ENCODE peak calls at places on chromosomes 11 and 22, in six cellular contexts. J is neural progenitor cell, C is HL-60, I is IMR-90, W is pancreas, G is fibroblast of lung. L is an unnamed sample.
A peak's percentile ranks its signal among the peaks of the same experiment; 100 is the strongest.

GRCh38 chr11:32184057-32185055 is 93.5 kb downstream of the RCN1 start:
- DNase-seq in J (no peak), C (no peak), I (no peak), W (no peak), G (no peak), L (no peak)

GRCh38 chr11:28491431-28491830 is 383.2 kb downstream of the METTL15 start:
- DNase-seq in J (no peak), C (no peak), I (peak; percentile 55), W (no peak), G (no peak), L (no peak)

GRCh38 chr22:49497266-49497665 is 330.4 kb downstream of the BRD1 start:
- DNase-seq in J (no peak), C (no peak), I (no peak), W (no peak), G (no peak), L (no peak)

GRCh38 chr11:63999349-64000025 is 13.2 kb downstream of the OTUB1 start:
- DNase-seq in J (peak; percentile 87), C (no peak), I (no peak), W (peak; percentile 57), G (peak; percentile 64), L (peak; percentile 98)

GRCh38 chr11:44445500-44446340 is 119.7 kb upstream of the CD82 start:
- DNase-seq in J (no peak), C (no peak), I (no peak), W (no peak), G (peak; percentile 1), L (peak; percentile 76)

GRCh38 chr11:60957188-60957587 is 5.2 kb upstream of the SLC15A3 start:
- DNase-seq in J (no peak), C (no peak), I (no peak), W (no peak), G (peak; percentile 30), L (peak; percentile 44)

GRCh38 chr11:107526197-107526596 is 39.3 kb downstream of the ALKBH8 start:
- DNase-seq in J (no peak), C (no peak), I (no peak), W (no peak), G (no peak), L (no peak)

GRCh38 chr11:63663809-63664208 is 7.4 kb downstream of the ATL3 start:
- DNase-seq in J (no peak), C (no peak), I (peak; percentile 80), W (no peak), G (peak; percentile 85), L (peak; percentile 75)

GRCh38 chr22:46010951-46011626 is 34.1 kb upstream of the WNT7B start:
- DNase-seq in J (no peak), C (no peak), I (no peak), W (peak; percentile 61), G (no peak), L (no peak)

GRCh38 chr11:63920870-63921417 is 4.0 kb upstream of the RCOR2 start:
- DNase-seq in J (peak; percentile 83), C (no peak), I (no peak), W (peak; percentile 52), G (no peak), L (no peak)

GRCh38 chr22:23834830-23835772 is 3.7 kb downstream of the DERL3 start:
- DNase-seq in J (no peak), C (no peak), I (no peak), W (peak; percentile 76), G (no peak), L (no peak)

GRCh38 chr11:23540101-23540561 is 679.9 kb upstream of the CCDC179 start:
- DNase-seq in J (peak; percentile 60), C (no peak), I (peak; percentile 53), W (peak; percentile 4), G (peak; percentile 77), L (peak; percentile 31)

GRCh38 chr11:118142809-118143208 is 9.8 kb downstream of the SCN4B start:
- DNase-seq in J (no peak), C (peak; percentile 92), I (no peak), W (no peak), G (no peak), L (no peak)

GRCh38 chr11:95154514-95154913 is 64.9 kb downstream of the ENDOD1 start:
- DNase-seq in J (peak; percentile 80), C (peak; percentile 84), I (peak; percentile 19), W (no peak), G (peak; percentile 42), L (peak; percentile 68)

GRCh38 chr11:76685841-76686240 is 15.3 kb upstream of the LRRC32 start:
- DNase-seq in J (no peak), C (peak; percentile 52), I (no peak), W (no peak), G (no peak), L (no peak)

GRCh38 chr11:101848262-101848661 is 66.5 kb upstream of the CEP126 start:
- DNase-seq in J (peak; percentile 20), C (no peak), I (peak; percentile 44), W (no peak), G (no peak), L (no peak)

GRCh38 chr11:114280696-114281095 is 15.5 kb upstream of the NNMT start:
- DNase-seq in J (peak; percentile 88), C (peak; percentile 42), I (peak; percentile 85), W (peak; percentile 20), G (peak; percentile 90), L (peak; percentile 49)

GRCh38 chr11:78929092-78929905 is 354.6 kb upstream of the NARS2 start:
- DNase-seq in J (peak; percentile 94), C (no peak), I (no peak), W (no peak), G (no peak), L (no peak)

GRCh38 chr11:121311373-121311772 is 18.8 kb downstream of the SC5D start:
- DNase-seq in J (no peak), C (no peak), I (no peak), W (no peak), G (no peak), L (no peak)

GRCh38 chr11:116357769-116358544 is 414.8 kb downstream of the BUD13 start:
- DNase-seq in J (peak; percentile 93), C (no peak), I (no peak), W (no peak), G (peak; percentile 8), L (no peak)

GRCh38 chr11:78156081-78156844 is 16.8 kb upstream of the ALG8 start:
- DNase-seq in J (no peak), C (no peak), I (no peak), W (no peak), G (peak; percentile 41), L (no peak)

GRCh38 chr22:37472418-37473006 is 13.7 kb downstream of the MFNG start:
- DNase-seq in J (peak; percentile 69), C (no peak), I (peak; percentile 28), W (peak; percentile 57), G (no peak), L (peak; percentile 32)
- TF ChIP-seq CTCF in J (peak; percentile 72), C (peak; percentile 62), I (peak; percentile 60), W (peak; percentile 35), G (peak; percentile 51), L (no peak)

GRCh38 chr11:69106124-69106811 is 49.5 kb upstream of the SMIM38 start:
- DNase-seq in J (no peak), C (no peak), I (no peak), W (peak; percentile 38), G (no peak), L (no peak)

GRCh38 chr11:69104212-69104855 is 51.4 kb upstream of the SMIM38 start:
- DNase-seq in J (no peak), C (no peak), I (no peak), W (peak; percentile 30), G (no peak), L (no peak)

GRCh38 chr11:69102732-69103615 is 52.8 kb upstream of the SMIM38 start:
- DNase-seq in J (peak; percentile 64), C (no peak), I (no peak), W (peak; percentile 19), G (no peak), L (no peak)

GRCh38 chr11:69105431-69106123 is 50.2 kb upstream of the SMIM38 start:
- DNase-seq in J (no peak), C (no peak), I (no peak), W (peak; percentile 50), G (no peak), L (no peak)

GRCh38 chr11:69104856-69105395 is 50.8 kb upstream of the SMIM38 start:
- DNase-seq in J (no peak), C (no peak), I (no peak), W (peak; percentile 21), G (no peak), L (no peak)
- H3K27ac ChIP-seq in J (no peak overlapping the region), C (no peak overlapping the region), I (no peak overlapping the region), W (no peak overlapping the region), G (no peak overlapping the region), L (no peak overlapping the region)

GRCh38 chr11:12044799-12045198 is 36.4 kb upstream of the DKK3 start:
- DNase-seq in J (no peak), C (no peak), I (no peak), W (no peak), G (no peak), L (no peak)

GRCh38 chr11:12042215-12042676 is 33.8 kb upstream of the DKK3 start:
- DNase-seq in J (no peak), C (peak; percentile 78), I (peak; percentile 99), W (no peak), G (peak; percentile 98), L (peak; percentile 90)

GRCh38 chr11:12043221-12043620 is 34.8 kb upstream of the DKK3 start:
- DNase-seq in J (no peak), C (no peak), I (no peak), W (no peak), G (no peak), L (no peak)

GRCh38 chr11:12045914-12046635 is 37.6 kb upstream of the DKK3 start:
- DNase-seq in J (no peak), C (no peak), I (peak; percentile 39), W (no peak), G (no peak), L (no peak)

DNA sequence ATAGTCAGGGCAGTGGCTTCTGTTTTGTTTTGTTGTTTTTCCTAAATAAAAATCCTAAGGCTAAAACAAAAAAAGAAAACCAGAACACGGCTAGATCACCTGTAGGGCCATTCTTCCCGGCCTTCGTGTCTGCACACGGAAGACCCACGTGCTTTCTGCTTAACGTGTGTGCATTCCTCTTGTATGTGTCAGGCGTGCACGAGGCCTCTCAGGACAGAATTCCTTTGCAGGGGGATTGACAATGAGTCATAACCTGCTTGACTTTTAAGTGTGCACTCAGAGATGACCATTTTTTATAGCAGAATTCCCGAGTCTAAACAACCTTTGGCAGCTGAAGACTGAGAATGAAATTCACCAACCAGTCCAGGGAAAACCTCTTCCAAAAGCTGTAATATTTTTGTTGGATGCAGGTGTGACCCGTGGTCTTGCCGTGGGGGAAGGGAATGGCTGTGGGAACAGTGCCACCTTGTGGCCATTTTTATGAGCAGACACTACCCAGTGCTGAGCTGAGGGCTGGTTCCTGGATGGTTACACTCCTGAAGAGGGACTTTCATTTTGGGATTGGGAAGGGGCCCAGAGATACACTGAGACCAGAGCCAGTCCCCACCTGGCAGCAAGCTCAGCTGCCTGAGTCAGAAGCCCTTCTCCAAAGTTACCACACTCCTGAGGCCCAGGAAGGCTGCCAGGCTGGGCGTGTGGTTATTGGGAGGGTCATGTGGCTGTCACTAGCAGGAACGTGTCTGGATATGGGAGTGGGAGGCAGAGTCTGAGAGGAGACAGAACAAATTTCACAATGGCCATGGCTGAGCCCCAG is 35.7 kb upstream of the DKK3 start:
- DNase-seq in J (peak; percentile 78), C (peak; percentile 62), I (peak; percentile 100), W (peak; percentile 73), G (peak; percentile 99), L (peak; percentile 94)
- TF ChIP-seq CTCF in J (peak; percentile 94), C (peak; percentile 83), I (peak; percentile 90), W (peak; percentile 86), G (peak; percentile 91), L (peak; percentile 86)

DNA sequence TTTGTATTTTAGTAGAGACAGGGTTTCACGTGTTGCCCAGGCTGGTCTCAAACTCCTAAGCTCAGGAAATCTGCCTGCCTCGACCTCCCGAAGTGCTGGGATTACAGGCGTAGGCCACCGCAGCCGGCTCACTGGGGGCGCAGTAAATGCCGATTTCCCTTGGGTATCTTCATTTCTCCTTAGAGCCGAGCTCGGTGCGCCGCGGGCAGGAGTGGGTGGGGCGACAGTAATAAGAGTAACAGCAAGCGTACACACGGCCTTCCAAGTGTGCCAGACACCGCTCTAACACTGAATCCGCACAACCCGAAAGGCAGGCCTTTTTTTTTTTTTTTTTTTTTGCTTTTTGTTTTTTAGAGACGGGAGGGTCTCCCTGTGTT is 511 bp upstream of the ADSL start:
- DNase-seq in J (peak; percentile 53), C (peak; percentile 62), I (no peak), W (peak; percentile 42), G (peak; percentile 49), L (peak; percentile 18)
- H3K27ac ChIP-seq in J (peak overlapping the region; percentile 74), C (peak overlapping the region; percentile 85), I (peak overlapping the region; percentile 95), W (peak overlapping the region; percentile 70), G (peak overlapping the region; percentile 48), L (peak overlapping the region; percentile 93)

L was measured in RWPE1.